ENCODE peak calls at places on chromosomes 12 and 14, in six cellular contexts. M is HCT116, U is neural progenitor cell, E is MM.1S, D is SK-N-SH, L is PC-3. A is an unnamed sample.

GRCh38 chr12:109421355-109422087 is 55.6 kb downstream of the KCTD10 start:
- DNase-seq in M (no peak), U (no peak), E (no peak), L (no peak), D (no peak), A (no peak)

GRCh38 chr14:99393059-99393655 is 87.5 kb downstream of the SETD3 start:
- DNase-seq in L (peak), M (peak), U (peak), D (peak), E (no peak), A (peak)

GRCh38 chr12:40175045-40175444 is 49.8 kb upstream of the LRRK2 start:
- DNase-seq in L (no peak), U (no peak), M (no peak), E (no peak), D (no peak), A (no peak)

GRCh38 chr12:114166360-114166759 is 200.2 kb upstream of the RBM19 start:
- DNase-seq in D (peak), E (no peak), M (peak), U (peak), L (peak), A (peak)

GRCh38 chr14:49460647-49461046 is 125.5 kb downstream of the RPS29 start:
- DNase-seq in E (no peak), D (no peak), M (no peak), L (peak), U (no peak), A (no peak)

GRCh38 chr12:905273-906076 is 44.0 kb downstream of the RAD52 start:
- DNase-seq in D (no peak), L (no peak), U (no peak), E (no peak), M (no peak), A (no peak)

GRCh38 chr14:23025181-23025788 is 9.4 kb downstream of the PSMB5 start:
- DNase-seq in M (no peak), U (no peak), D (no peak), L (no peak), E (no peak), A (no peak)

GRCh38 chr14:51121096-51121495 is 26.2 kb upstream of the TRIM9 start:
- DNase-seq in E (no peak), M (no peak), U (no peak), D (no peak), L (no peak), A (no peak)

GRCh38 chr12:51393676-51394545 is 2.7 kb upstream of the GALNT6 start:
- DNase-seq in L (peak), D (no peak), E (no peak), U (no peak), M (no peak), A (peak)

GRCh38 chr14:32932302-32932920 is 6.3 kb upstream of the NPAS3 start:
- DNase-seq in D (no peak), E (no peak), M (no peak), L (no peak), U (peak), A (no peak)

GRCh38 chr14:42378274-42378673 is 771.6 kb downstream of the LRFN5 start:
- DNase-seq in U (no peak), M (no peak), E (no peak), D (no peak), L (no peak), A (no peak)

GRCh38 chr14:95597784-95598204 is 62.9 kb downstream of the GLRX5 start:
- DNase-seq in D (peak), E (no peak), M (no peak), U (peak), L (no peak), A (peak)

GRCh38 chr12:127582074-127582473 is 684.9 kb upstream of the TMEM132C start:
- DNase-seq in D (no peak), U (no peak), M (no peak), L (no peak), E (no peak), A (peak)

GRCh38 chr12:124774462-124775167 is 89.0 kb downstream of the SCARB1 start:
- DNase-seq in U (no peak), D (no peak), E (peak), L (peak), M (no peak), A (peak)

GRCh38 chr12:45727994-45728624 is 1.4 kb upstream of the ARID2 start:
- DNase-seq in M (no peak), U (no peak), D (no peak), L (no peak), E (no peak), A (peak)

GRCh38 chr12:113086249-113087164 is 30.0 kb downstream of the DTX1 start:
- DNase-seq in D (no peak), E (no peak), U (no peak), L (no peak), M (no peak), A (no peak)

GRCh38 chr12:25557830-25558436 is 4.8 kb upstream of the LMNTD1 start:
- DNase-seq in E (peak), U (peak), M (peak), D (peak), L (peak), A (peak)

GRCh38 chr12:57096099-57096572 is 7.2 kb downstream of the NAB2 start:
- DNase-seq in U (no peak), L (no peak), M (no peak), D (peak), E (no peak), A (peak)

GRCh38 chr14:68325267-68325807 is 467.5 kb downstream of the ZFP36L1 start:
- DNase-seq in M (no peak), E (no peak), D (no peak), U (no peak), L (no peak), A (no peak)

GRCh38 chr12:75692883-75693282 is 181.5 kb upstream of the KRR1 start:
- DNase-seq in U (no peak), L (no peak), M (no peak), D (no peak), E (no peak), A (peak)

GRCh38 chr12:75685826-75686225 is 174.4 kb upstream of the KRR1 start:
- DNase-seq in E (no peak), L (no peak), M (no peak), U (no peak), D (no peak), A (no peak)

GRCh38 chr12:75684678-75685620 is 173.5 kb upstream of the KRR1 start:
- DNase-seq in L (no peak), U (no peak), D (no peak), E (no peak), M (no peak), A (peak)

GRCh38 chr12:75694891-75695290 is 183.5 kb upstream of the KRR1 start:
- DNase-seq in E (no peak), U (no peak), M (peak), D (no peak), L (peak), A (no peak)

GRCh38 chr12:75690556-75690955 is 179.1 kb upstream of the KRR1 start:
- DNase-seq in M (no peak), L (peak), U (no peak), E (no peak), D (no peak), A (peak)
- H3K9ac ChIP-seq in M (no peak), L (no peak), U (no peak), E (no peak), D (no peak), A (peak)

GRCh38 chr12:43158126-43158525 is 393.9 kb downstream of the ADAMTS20 start:
- DNase-seq in E (no peak), M (no peak), L (no peak), U (no peak), D (no peak), A (no peak)
- TF ChIP-seq EZH2phosphoT487 in E (no peak), M (no peak), L (no peak), U (no peak), D (no peak), A (no peak)

GRCh38 chr12:6059221-6059620 is 65.2 kb downstream of the VWF start:
- DNase-seq in M (no peak), L (no peak), U (no peak), D (no peak), E (no peak), A (no peak)

GRCh38 chr12:6057693-6058092 is 66.8 kb downstream of the VWF start:
- DNase-seq in U (peak), L (no peak), D (no peak), M (no peak), E (no peak), A (no peak)

GRCh38 chr12:6058481-6059161 is 65.8 kb downstream of the VWF start:
- DNase-seq in M (no peak), L (no peak), U (no peak), D (no peak), E (no peak), A (no peak)

GRCh38 chr12:6053541-6053940 is 70.9 kb downstream of the VWF start:
- DNase-seq in U (no peak), M (no peak), D (no peak), L (no peak), E (no peak), A (no peak)

DNA sequence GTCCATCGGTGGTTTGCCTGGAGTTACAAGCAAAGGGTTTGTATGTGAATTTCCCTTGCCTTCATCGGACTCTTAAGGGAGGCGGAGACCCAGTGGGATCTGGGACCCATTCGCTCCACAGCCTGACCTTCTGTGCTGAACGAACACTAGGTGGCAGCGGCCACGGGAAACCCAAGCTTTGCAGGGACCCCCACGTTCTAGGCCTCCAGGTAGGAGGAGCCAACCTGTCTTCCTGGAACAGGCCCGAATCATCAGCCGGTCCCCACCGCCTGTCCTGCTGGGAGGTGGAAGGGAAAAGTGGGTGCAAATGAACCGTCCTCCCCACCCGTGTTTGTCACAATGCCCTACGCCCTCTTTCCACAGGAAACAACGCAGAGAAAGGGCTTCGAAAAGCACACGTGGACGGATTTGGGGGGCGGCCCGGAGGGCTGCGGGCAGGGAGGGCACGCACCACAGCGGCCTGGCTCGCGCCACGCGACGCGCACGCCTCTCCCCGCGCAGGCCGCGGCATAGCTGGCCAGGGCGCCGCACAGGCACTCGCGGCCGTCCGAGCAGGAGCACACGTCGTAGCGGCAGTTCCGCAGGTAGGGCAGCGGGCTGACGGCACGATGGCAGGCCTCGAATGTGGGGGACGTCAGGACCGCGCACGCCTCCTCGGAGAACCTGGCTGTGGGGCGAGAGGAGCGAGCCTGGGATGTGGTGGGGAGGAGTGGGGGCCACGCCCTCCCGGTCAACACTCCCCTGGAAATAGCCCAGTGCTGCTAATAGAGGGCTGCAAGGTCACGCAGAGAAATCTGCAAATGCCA is 67.9 kb downstream of the VWF start:
- DNase-seq in M (peak), U (peak), D (peak), L (no peak), E (no peak), A (no peak)
- H3K27ac ChIP-seq in M (peak), U (no peak), D (no peak), L (no peak), E (no peak), A (no peak)

DNA sequence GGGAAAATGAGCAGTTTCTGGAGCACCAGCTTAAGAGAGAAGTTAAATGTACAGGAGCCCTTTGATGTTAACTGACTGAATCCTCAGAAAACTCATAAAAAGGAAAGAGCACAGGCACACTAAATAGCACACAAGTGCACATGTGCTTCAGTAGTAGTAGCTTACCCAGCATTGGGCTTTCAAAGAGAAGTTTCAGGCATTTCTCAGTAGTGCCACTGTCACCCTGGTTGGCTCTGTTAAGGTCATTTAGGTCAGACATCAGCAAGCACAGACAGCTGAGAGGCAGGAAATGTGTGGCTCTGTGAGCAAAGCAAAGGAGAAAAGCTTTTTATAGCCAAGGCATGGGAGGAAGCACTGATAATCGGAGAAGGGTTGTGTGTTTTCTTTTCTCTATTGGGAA is 96.3 kb upstream of the HIF1A start:
- DNase-seq in D (no peak), U (no peak), E (peak), L (no peak), M (no peak), A (no peak)
- H3K9ac ChIP-seq in D (no peak), U (no peak), E (no peak), L (no peak), M (no peak), A (peak)

GRCh38 chr12:89451876-89452275 is 72.7 kb downstream of the GALNT4 start:
- DNase-seq in L (no peak), D (no peak), M (no peak), U (peak), E (no peak), A (peak)

GRCh38 chr12:89456565-89456964 is 68.0 kb downstream of the GALNT4 start:
- DNase-seq in L (no peak), M (no peak), D (no peak), E (no peak), U (no peak), A (no peak)

GRCh38 chr12:89453579-89453978 is 71.0 kb downstream of the GALNT4 start:
- DNase-seq in L (no peak), U (no peak), E (no peak), D (no peak), M (no peak), A (peak)

GRCh38 chr12:89453121-89453520 is 71.5 kb downstream of the GALNT4 start:
- DNase-seq in U (no peak), D (no peak), M (no peak), L (no peak), E (no peak), A (no peak)

DNA sequence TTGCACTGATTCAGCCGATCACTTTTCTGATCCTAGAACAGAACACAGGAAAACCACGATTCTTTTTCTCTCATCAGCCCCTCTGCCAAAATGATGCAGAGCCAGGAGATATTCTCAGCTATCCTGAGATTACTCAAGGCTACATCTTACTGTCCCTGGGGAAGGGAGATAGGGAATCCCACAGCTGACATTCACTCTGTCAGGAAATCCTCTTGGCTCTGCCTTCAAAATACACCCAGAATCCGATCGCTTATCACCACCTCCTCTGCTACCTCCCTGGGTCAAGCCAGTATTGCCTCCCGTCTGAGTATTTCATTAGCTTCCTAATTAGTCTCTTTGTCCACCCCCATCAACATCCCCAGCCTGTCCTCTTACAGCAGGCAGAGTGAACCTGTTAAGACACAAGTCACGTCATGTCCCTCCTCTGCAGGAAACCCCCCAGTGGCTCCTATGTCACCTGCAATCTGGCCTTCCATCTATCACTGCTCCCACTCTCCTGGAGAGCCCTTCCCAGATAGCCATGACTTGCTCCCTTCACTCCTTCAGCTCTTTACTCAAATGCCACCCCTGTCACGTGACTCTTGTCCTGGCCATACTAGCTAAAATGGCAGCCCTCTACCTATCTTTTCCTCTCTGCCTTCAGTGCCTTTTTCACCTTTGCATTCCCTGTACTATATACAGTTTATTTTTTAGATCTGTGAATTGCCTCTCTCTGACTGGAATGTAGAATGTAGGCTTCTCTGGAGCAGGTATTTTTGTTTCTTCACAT is 70.3 kb downstream of the GALNT4 start:
- DNase-seq in M (no peak), L (no peak), U (peak), D (no peak), E (no peak), A (peak)
- TF ChIP-seq EZH2phosphoT487 in M (no peak), L (no peak), U (no peak), D (no peak), E (no peak), A (no peak)

GRCh38 chr14:103144085-103144484 is 20.8 kb downstream of the TNFAIP2 start:
- DNase-seq in L (peak), E (no peak), D (no peak), U (no peak), M (no peak), A (peak)

GRCh38 chr14:103142031-103142430 is 18.8 kb downstream of the TNFAIP2 start:
- DNase-seq in D (no peak), E (no peak), M (no peak), U (no peak), L (no peak), A (no peak)

GRCh38 chr14:103141117-103141796 is 18.0 kb downstream of the TNFAIP2 start:
- DNase-seq in E (peak), L (peak), D (peak), U (peak), M (peak), A (peak)

GRCh38 chr14:103142903-103143302 is 19.6 kb downstream of the TNFAIP2 start:
- DNase-seq in U (no peak), L (no peak), E (no peak), D (no peak), M (no peak), A (no peak)

DNA sequence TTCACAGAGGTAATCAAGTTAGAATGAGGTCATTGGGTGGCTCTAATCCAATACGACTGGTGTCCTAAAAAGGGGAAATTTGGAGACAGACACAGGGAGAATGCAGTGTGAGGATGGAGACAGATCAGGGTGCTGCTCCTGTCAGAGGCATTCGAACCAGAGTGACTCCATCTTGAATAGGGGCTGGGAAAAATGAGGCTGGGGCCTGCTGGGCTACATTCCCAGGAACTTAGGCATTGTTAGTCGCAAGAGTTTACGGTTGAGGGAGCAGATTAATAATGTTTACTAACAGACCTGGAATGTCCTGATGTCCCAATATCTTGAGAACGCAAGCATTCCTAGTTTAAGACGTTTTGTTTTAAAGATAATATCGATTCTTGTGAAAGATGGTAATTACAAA is 20.3 kb downstream of the TNFAIP2 start:
- DNase-seq in D (no peak), M (no peak), U (no peak), E (no peak), L (peak), A (peak)
- H3K27ac ChIP-seq in D (peak), M (no peak), U (no peak), E (no peak), L (peak), A (peak)

DNA sequence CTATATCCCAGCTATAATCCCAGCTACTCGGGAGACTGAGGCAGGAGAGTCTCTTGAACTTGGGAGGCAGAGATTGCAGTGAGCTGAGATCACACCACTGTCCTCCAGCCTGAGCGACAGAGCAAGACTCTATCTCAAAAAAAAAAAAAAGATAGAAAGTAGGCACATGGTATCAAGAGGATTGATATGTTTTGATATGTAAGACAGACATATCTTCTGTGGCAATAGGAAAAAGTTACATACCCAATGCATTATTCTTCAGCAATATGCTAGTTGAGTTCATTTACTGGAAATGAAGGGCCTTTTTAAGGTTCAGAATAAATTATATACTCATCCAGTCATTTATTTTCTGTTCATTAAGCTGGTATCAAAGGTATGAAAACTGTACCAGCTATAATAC is 393.4 kb downstream of the GLT1D1 start:
- DNase-seq in L (no peak), D (no peak), E (no peak), M (no peak), U (no peak), A (no peak)
- H3K9ac ChIP-seq in L (no peak), D (no peak), E (no peak), M (no peak), U (no peak), A (no peak)